ENCODE peak calls at places on chromosome 12, in six cellular contexts. One of them, this sample, is unnamed.

GRCh38 chr12:49985981-49986380 is 13.2 kb downstream of the AQP6 start:
- DNase-seq in colonic mucosa: no peak
- DNase-seq in Panc1: no peak
- DNase-seq in iPS DF 6.9: no peak
- DNase-seq in effector memory CD4-positive, alpha-beta T cell: no peak
- DNase-seq in sigmoid colon: no peak
- DNase-seq in this sample: no peak

GRCh38 chr12:112616469-112617190 is 174.9 kb upstream of the RPH3A start:
- DNase-seq in iPS DF 6.9: no peak
- DNase-seq in colonic mucosa: no peak
- DNase-seq in sigmoid colon: no peak
- DNase-seq in effector memory CD4-positive, alpha-beta T cell: no peak
- DNase-seq in Panc1: no peak
- DNase-seq in this sample: no peak

GRCh38 chr12:130872179-130873096 is 572 bp downstream of the RAN start:
- DNase-seq in Panc1: no peak
- DNase-seq in colonic mucosa: no peak
- DNase-seq in effector memory CD4-positive, alpha-beta T cell: peak; percentile 25
- DNase-seq in iPS DF 6.9: no peak
- DNase-seq in sigmoid colon: peak; percentile 66
- DNase-seq in this sample: peak; percentile 55

GRCh38 chr12:128909653-128910052 is 56.4 kb downstream of the GLT1D1 start:
- DNase-seq in Panc1: no peak
- DNase-seq in effector memory CD4-positive, alpha-beta T cell: no peak
- DNase-seq in colonic mucosa: no peak
- DNase-seq in iPS DF 6.9: no peak
- DNase-seq in sigmoid colon: no peak
- DNase-seq in this sample: no peak

GRCh38 chr12:105855691-105856405 is 282.9 kb downstream of the NUAK1 start:
- DNase-seq in colonic mucosa: no peak
- DNase-seq in iPS DF 6.9: no peak
- DNase-seq in Panc1: no peak
- DNase-seq in effector memory CD4-positive, alpha-beta T cell: no peak
- DNase-seq in sigmoid colon: no peak
- DNase-seq in this sample: no peak

GRCh38 chr12:49489720-49490119 is 49.1 kb upstream of the KCNH3 start:
- DNase-seq in iPS DF 6.9: no peak
- DNase-seq in sigmoid colon: no peak
- DNase-seq in colonic mucosa: no peak
- DNase-seq in Panc1: no peak
- DNase-seq in effector memory CD4-positive, alpha-beta T cell: no peak
- DNase-seq in this sample: no peak

GRCh38 chr12:42394429-42394828 is 68.5 kb downstream of the PPHLN1 start:
- DNase-seq in effector memory CD4-positive, alpha-beta T cell: no peak
- DNase-seq in iPS DF 6.9: no peak
- DNase-seq in sigmoid colon: no peak
- DNase-seq in colonic mucosa: no peak
- DNase-seq in Panc1: no peak
- DNase-seq in this sample: no peak

GRCh38 chr12:26028953-26029740 is 70.7 kb downstream of the RASSF8 start:
- DNase-seq in Panc1: no peak
- DNase-seq in sigmoid colon: no peak
- DNase-seq in colonic mucosa: peak; percentile 31
- DNase-seq in iPS DF 6.9: no peak
- DNase-seq in effector memory CD4-positive, alpha-beta T cell: no peak
- DNase-seq in this sample: no peak

GRCh38 chr12:54666008-54666407 is 17.8 kb upstream of the DCD start:
- DNase-seq in colonic mucosa: no peak
- DNase-seq in sigmoid colon: no peak
- DNase-seq in Panc1: no peak
- DNase-seq in effector memory CD4-positive, alpha-beta T cell: no peak
- DNase-seq in iPS DF 6.9: no peak
- DNase-seq in this sample: no peak

GRCh38 chr12:43370299-43370698 is 181.7 kb downstream of the ADAMTS20 start:
- DNase-seq in Panc1: peak; percentile 13
- DNase-seq in iPS DF 6.9: no peak
- DNase-seq in sigmoid colon: no peak
- DNase-seq in effector memory CD4-positive, alpha-beta T cell: no peak
- DNase-seq in colonic mucosa: no peak
- DNase-seq in this sample: no peak

GRCh38 chr12:123743002-123743401 is 19.1 kb upstream of the DNAH10 start:
- DNase-seq in effector memory CD4-positive, alpha-beta T cell: no peak
- DNase-seq in iPS DF 6.9: no peak
- DNase-seq in Panc1: no peak
- DNase-seq in colonic mucosa: no peak
- DNase-seq in sigmoid colon: no peak
- DNase-seq in this sample: no peak

GRCh38 chr12:88897723-88898122 is 317.5 kb upstream of the KITLG start:
- DNase-seq in iPS DF 6.9: no peak
- DNase-seq in colonic mucosa: no peak
- DNase-seq in Panc1: no peak
- DNase-seq in sigmoid colon: no peak
- DNase-seq in effector memory CD4-positive, alpha-beta T cell: no peak
- DNase-seq in this sample: no peak

GRCh38 chr12:107610030-107610859 is 75.4 kb upstream of the PWP1 start:
- DNase-seq in Panc1: no peak
- DNase-seq in colonic mucosa: no peak
- DNase-seq in iPS DF 6.9: peak; percentile 52
- DNase-seq in sigmoid colon: no peak
- DNase-seq in effector memory CD4-positive, alpha-beta T cell: no peak
- DNase-seq in this sample: no peak

GRCh38 chr12:3998397-3998796 is 125.2 kb upstream of the PARP11 start:
- DNase-seq in effector memory CD4-positive, alpha-beta T cell: no peak
- DNase-seq in sigmoid colon: no peak
- DNase-seq in Panc1: no peak
- DNase-seq in iPS DF 6.9: no peak
- DNase-seq in colonic mucosa: no peak
- DNase-seq in this sample: no peak

GRCh38 chr12:4001869-4002268 is 128.7 kb upstream of the PARP11 start:
- DNase-seq in Panc1: no peak
- DNase-seq in effector memory CD4-positive, alpha-beta T cell: no peak
- DNase-seq in sigmoid colon: no peak
- DNase-seq in colonic mucosa: no peak
- DNase-seq in iPS DF 6.9: no peak
- DNase-seq in this sample: no peak

GRCh38 chr12:4001031-4001430 is 127.8 kb upstream of the PARP11 start:
- DNase-seq in Panc1: no peak
- DNase-seq in iPS DF 6.9: no peak
- DNase-seq in colonic mucosa: no peak
- DNase-seq in sigmoid colon: no peak
- DNase-seq in effector memory CD4-positive, alpha-beta T cell: no peak
- DNase-seq in this sample: no peak

GRCh38 chr12:3999904-4000303 is 126.7 kb upstream of the PARP11 start:
- DNase-seq in effector memory CD4-positive, alpha-beta T cell: no peak
- DNase-seq in iPS DF 6.9: no peak
- DNase-seq in sigmoid colon: no peak
- DNase-seq in colonic mucosa: no peak
- DNase-seq in Panc1: no peak
- DNase-seq in this sample: no peak

GRCh38 chr12:3998968-3999792 is 126.0 kb upstream of the PARP11 start:
- DNase-seq in colonic mucosa: peak; percentile 50
- DNase-seq in Panc1: no peak
- DNase-seq in iPS DF 6.9: no peak
- DNase-seq in effector memory CD4-positive, alpha-beta T cell: peak; percentile 16
- DNase-seq in sigmoid colon: no peak
- DNase-seq in this sample: peak; percentile 59
- H3K4me1 ChIP-seq in colonic mucosa: no peaks in the 10 kb centered on the region
- H3K4me1 ChIP-seq in Panc1: no peaks in the 10 kb centered on the region
- H3K4me1 ChIP-seq in iPS DF 6.9: no peaks in the 10 kb centered on the region
- H3K4me1 ChIP-seq in effector memory CD4-positive, alpha-beta T cell: no peaks in the 10 kb centered on the region
- H3K4me1 ChIP-seq in sigmoid colon: no peaks in the 10 kb centered on the region
- H3K4me1 ChIP-seq in this sample: peaks cover 9% of the 10 kb centered on the region

GRCh38 chr12:52020539-52021336 is 14.0 kb downstream of the TAMALIN start:
- DNase-seq in sigmoid colon: peak; percentile 78
- DNase-seq in iPS DF 6.9: no peak
- DNase-seq in effector memory CD4-positive, alpha-beta T cell: peak; percentile 37
- DNase-seq in colonic mucosa: no peak
- DNase-seq in Panc1: no peak
- DNase-seq in this sample: peak; percentile 62

GRCh38 chr12:52018448-52019122 is 11.8 kb downstream of the TAMALIN start:
- DNase-seq in sigmoid colon: no peak
- DNase-seq in Panc1: no peak
- DNase-seq in iPS DF 6.9: no peak
- DNase-seq in effector memory CD4-positive, alpha-beta T cell: no peak
- DNase-seq in colonic mucosa: no peak
- DNase-seq in this sample: no peak

GRCh38 chr12:52019123-52019770 is 12.5 kb downstream of the TAMALIN start:
- DNase-seq in effector memory CD4-positive, alpha-beta T cell: no peak
- DNase-seq in sigmoid colon: peak; percentile 63
- DNase-seq in iPS DF 6.9: no peak
- DNase-seq in colonic mucosa: no peak
- DNase-seq in Panc1: no peak
- DNase-seq in this sample: no peak

GRCh38 chr12:52022841-52023181 is 16.1 kb downstream of the TAMALIN start:
- DNase-seq in iPS DF 6.9: no peak
- DNase-seq in Panc1: no peak
- DNase-seq in sigmoid colon: peak; percentile 70
- DNase-seq in colonic mucosa: peak; percentile 57
- DNase-seq in effector memory CD4-positive, alpha-beta T cell: no peak
- DNase-seq in this sample: peak; percentile 29

DNA sequence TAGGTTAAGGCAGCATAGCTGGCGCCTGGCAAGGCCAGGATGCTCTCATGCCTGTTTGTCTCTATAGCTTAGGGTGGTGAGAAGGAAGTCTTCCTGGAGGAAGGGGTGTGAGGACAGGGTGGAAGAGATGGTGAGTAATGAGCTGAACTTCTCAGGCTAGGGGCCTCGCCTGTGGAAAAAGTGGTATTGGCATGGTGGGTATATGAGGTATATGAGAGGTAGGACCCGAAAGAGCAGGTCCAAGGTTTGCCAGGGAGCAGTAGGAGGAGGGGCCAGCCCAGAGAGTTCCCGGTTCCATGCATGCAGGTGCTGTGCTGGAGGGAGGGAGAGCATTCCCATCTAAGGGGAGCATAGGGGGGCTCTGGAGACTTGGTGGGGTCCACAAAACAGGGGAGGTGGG is 13.4 kb downstream of the TAMALIN start:
- DNase-seq in effector memory CD4-positive, alpha-beta T cell: no peak
- DNase-seq in sigmoid colon: no peak
- DNase-seq in Panc1: no peak
- DNase-seq in iPS DF 6.9: no peak
- DNase-seq in colonic mucosa: no peak
- DNase-seq in this sample: no peak
- H3K27me3 ChIP-seq in effector memory CD4-positive, alpha-beta T cell: no peaks in the 10 kb centered on the region
- H3K27me3 ChIP-seq in sigmoid colon: no peaks in the 10 kb centered on the region
- H3K27me3 ChIP-seq in Panc1: no peaks in the 10 kb centered on the region
- H3K27me3 ChIP-seq in iPS DF 6.9: peaks cover 7% of the 10 kb centered on the region
- H3K27me3 ChIP-seq in colonic mucosa: peaks cover 8% of the 10 kb centered on the region
- H3K27me3 ChIP-seq in this sample: no peaks in the 10 kb centered on the region

GRCh38 chr12:94146166-94146565 is 2.2 kb upstream of the PLXNC1 start:
- DNase-seq in effector memory CD4-positive, alpha-beta T cell: no peak
- DNase-seq in colonic mucosa: no peak
- DNase-seq in Panc1: no peak
- DNase-seq in iPS DF 6.9: no peak
- DNase-seq in sigmoid colon: no peak
- DNase-seq in this sample: no peak

GRCh38 chr12:94148841-94149780 is 734 bp downstream of the PLXNC1 start:
- DNase-seq in sigmoid colon: no peak
- DNase-seq in colonic mucosa: peak; percentile 50
- DNase-seq in Panc1: no peak
- DNase-seq in effector memory CD4-positive, alpha-beta T cell: peak; percentile 19
- DNase-seq in iPS DF 6.9: no peak
- DNase-seq in this sample: peak; percentile 55

GRCh38 chr12:94149781-94150482 is 1.6 kb downstream of the PLXNC1 start:
- DNase-seq in effector memory CD4-positive, alpha-beta T cell: no peak
- DNase-seq in Panc1: no peak
- DNase-seq in colonic mucosa: peak; percentile 54
- DNase-seq in iPS DF 6.9: no peak
- DNase-seq in sigmoid colon: peak; percentile 71
- DNase-seq in this sample: no peak

GRCh38 chr12:94147377-94147990 is 893 bp upstream of the PLXNC1 start:
- DNase-seq in Panc1: no peak
- DNase-seq in colonic mucosa: no peak
- DNase-seq in effector memory CD4-positive, alpha-beta T cell: no peak
- DNase-seq in iPS DF 6.9: no peak
- DNase-seq in sigmoid colon: no peak
- DNase-seq in this sample: no peak

DNA sequence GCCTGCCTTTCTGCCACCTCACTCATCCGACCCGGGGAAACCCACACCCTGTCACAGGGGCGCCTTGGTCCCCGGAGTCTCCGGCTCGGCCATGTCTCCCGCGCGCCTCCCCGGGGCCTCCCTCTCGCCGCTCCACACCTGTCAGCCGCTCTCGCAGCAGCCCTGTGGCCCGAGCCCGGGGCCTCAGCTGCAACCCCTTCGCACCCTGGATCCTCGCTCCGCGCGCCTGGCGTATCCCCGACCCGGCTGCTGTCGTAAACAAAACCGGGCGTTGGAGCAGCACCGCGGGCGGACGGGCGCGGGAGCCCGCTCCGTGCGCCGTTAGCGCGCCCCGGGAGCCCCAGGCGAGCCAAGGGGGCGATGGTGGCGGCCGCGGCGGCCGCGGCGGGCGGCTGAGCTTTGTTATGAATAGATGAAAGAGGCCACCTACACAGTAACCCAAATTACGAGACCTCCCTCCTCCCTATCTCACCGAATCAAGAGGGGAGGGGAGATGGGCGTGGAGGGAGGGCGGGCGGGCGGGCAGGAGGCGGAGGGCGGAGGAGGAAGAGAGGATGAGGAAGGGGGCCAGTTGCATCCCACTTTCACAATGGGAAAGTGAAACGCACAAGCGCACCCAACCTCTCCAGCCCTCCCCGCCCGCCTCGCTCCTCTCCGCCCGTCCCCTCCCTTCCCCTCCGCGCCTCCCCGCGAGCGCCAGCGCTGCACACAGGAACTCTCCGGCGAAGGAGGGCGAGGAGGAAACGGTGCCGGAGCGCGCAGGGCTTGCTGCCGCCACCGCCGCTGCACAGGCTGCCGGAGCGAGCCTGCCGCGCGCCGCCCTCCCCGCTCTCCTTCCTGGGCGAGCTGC is at the start of gene PLXNC1:
- DNase-seq in iPS DF 6.9: no peak
- DNase-seq in sigmoid colon: no peak
- DNase-seq in Panc1: no peak
- DNase-seq in effector memory CD4-positive, alpha-beta T cell: peak; percentile 56
- DNase-seq in colonic mucosa: peak; percentile 70
- DNase-seq in this sample: peak; percentile 78
- H3K4me3 ChIP-seq in iPS DF 6.9: peak within 1 kb of the TSS; percentile 49
- H3K4me3 ChIP-seq in sigmoid colon: peak within 1 kb of the TSS; percentile 59
- H3K4me3 ChIP-seq in Panc1: peak within 1 kb of the TSS; percentile 42
- H3K4me3 ChIP-seq in effector memory CD4-positive, alpha-beta T cell: peak within 1 kb of the TSS; percentile 82
- H3K4me3 ChIP-seq in colonic mucosa: peak within 1 kb of the TSS; percentile 56
- H3K4me3 ChIP-seq in this sample: peak within 1 kb of the TSS; percentile 57

DNA sequence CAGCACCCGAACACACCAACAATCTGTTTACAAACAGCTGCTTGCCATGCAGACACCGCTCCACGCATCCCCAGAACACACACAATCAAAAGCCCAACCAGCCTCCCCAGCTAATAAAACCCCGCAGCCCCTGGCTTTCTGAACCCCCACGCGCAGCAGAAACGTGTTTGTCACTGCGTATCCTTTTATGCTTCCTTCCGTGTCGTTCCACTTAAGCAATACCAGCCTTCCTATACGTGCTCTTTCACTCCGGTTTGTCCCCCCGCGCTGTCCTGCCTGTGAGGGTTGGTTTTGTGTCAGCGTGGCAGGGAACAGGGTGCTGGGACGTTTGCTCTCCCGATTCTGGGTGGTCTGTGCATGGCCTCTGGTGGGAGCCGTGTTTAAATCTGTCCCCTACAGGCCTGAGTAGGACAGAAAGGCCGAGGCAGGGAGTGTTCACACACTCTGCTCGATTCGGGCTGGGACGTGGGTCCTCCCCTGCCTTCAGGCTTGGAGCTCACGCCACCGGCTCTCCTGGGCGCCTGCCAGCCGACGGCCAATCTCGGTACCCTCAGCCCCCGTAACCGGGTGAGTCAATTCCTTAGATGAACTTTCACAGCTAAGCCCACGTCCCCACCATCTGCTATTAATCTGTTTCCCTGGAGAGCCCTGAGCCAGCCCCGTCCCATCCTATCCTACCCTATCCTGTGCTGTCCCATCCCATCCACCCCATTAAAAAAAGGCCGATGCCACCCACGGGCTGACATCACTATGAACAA is 60.0 kb downstream of the NOC4L start:
- DNase-seq in sigmoid colon: no peak
- DNase-seq in effector memory CD4-positive, alpha-beta T cell: no peak
- DNase-seq in iPS DF 6.9: no peak
- DNase-seq in Panc1: no peak
- DNase-seq in colonic mucosa: no peak
- DNase-seq in this sample: no peak
- H3K4me1 ChIP-seq in sigmoid colon: no peaks in the 10 kb centered on the region
- H3K4me1 ChIP-seq in effector memory CD4-positive, alpha-beta T cell: peaks cover 9% of the 10 kb centered on the region
- H3K4me1 ChIP-seq in iPS DF 6.9: no peaks in the 10 kb centered on the region
- H3K4me1 ChIP-seq in Panc1: no peaks in the 10 kb centered on the region
- H3K4me1 ChIP-seq in colonic mucosa: no peaks in the 10 kb centered on the region
- H3K4me1 ChIP-seq in this sample: peaks cover 9% of the 10 kb centered on the region